ENCODE peak calls at places on chromosomes 13 and 19, in four cellular contexts. W is WTC11, O is K562, T is GM12878. V is an unnamed sample.

GRCh38 chr19:56814656-56815055 is 25.9 kb downstream of the PEG3 start:
- DNase-seq in W (no peak), O (no peak), T (no peak), V (no peak)

GRCh38 chr13:64371045-64371444 is 2859.1 kb downstream of the PCDH9 start:
- DNase-seq in W (no peak), O (no peak), T (no peak), V (no peak)

GRCh38 chr13:113625965-113626661 is 31.9 kb downstream of the ATP4B start:
- DNase-seq in W (no peak), O (no peak), T (no peak), V (no peak)

GRCh38 chr19:53865523-53865917 is 2.2 kb upstream of the MYADM start:
- DNase-seq in W (no peak), O (no peak), T (no peak), V (no peak)

GRCh38 chr19:38401148-38401547 is 1.7 kb upstream of the FAM98C start:
- DNase-seq in W (no peak), O (no peak), T (no peak), V (no peak)

GRCh38 chr13:27401210-27401609 is 23.2 kb upstream of the GTF3A start:
- DNase-seq in W (no peak), O (no peak), T (no peak), V (no peak)

GRCh38 chr13:51175001-51175400 is 47.2 kb upstream of the FAM124A start:
- DNase-seq in W (no peak), O (no peak), T (no peak), V (no peak)

GRCh38 chr19:3617463-3617862 is 9.1 kb downstream of the CACTIN start:
- DNase-seq in W (peak; percentile 42), O (no peak), T (no peak), V (no peak)

GRCh38 chr19:399370-399769 is 9.6 kb downstream of the C2CD4C start:
- DNase-seq in W (no peak), O (no peak), T (no peak), V (no peak)

GRCh38 chr13:32548837-32549236 is 10.2 kb upstream of the N4BP2L2 start:
- DNase-seq in W (no peak), O (no peak), T (no peak), V (no peak)

GRCh38 chr19:47280183-47280797 is 5.6 kb downstream of the INAFM1 start:
- DNase-seq in W (peak; percentile 87), O (peak; percentile 62), T (no peak), V (peak; percentile 51)

GRCh38 chr19:35937345-35938281 is 1.4 kb downstream of the LRFN3 start:
- DNase-seq in W (no peak), O (no peak), T (no peak), V (no peak)

GRCh38 chr19:31430381-31430780 is 81.1 kb upstream of the TSHZ3 start:
- DNase-seq in W (no peak), O (no peak), T (no peak), V (no peak)

GRCh38 chr13:28623782-28624706 is 34.9 kb upstream of the POMP start:
- DNase-seq in W (no peak), O (no peak), T (no peak), V (no peak)

GRCh38 chr19:3123088-3123721 is 12.6 kb upstream of the GNA15 start:
- DNase-seq in W (no peak), O (no peak), T (no peak), V (no peak)

GRCh38 chr19:5154129-5154798 is 185.4 kb downstream of the KDM4B start:
- DNase-seq in W (peak; percentile 90), O (peak; percentile 75), T (no peak), V (peak; percentile 82)

GRCh38 chr13:111160648-111161047 is 45.5 kb downstream of the ARHGEF7 start:
- DNase-seq in W (no peak), O (no peak), T (no peak), V (no peak)

DNA sequence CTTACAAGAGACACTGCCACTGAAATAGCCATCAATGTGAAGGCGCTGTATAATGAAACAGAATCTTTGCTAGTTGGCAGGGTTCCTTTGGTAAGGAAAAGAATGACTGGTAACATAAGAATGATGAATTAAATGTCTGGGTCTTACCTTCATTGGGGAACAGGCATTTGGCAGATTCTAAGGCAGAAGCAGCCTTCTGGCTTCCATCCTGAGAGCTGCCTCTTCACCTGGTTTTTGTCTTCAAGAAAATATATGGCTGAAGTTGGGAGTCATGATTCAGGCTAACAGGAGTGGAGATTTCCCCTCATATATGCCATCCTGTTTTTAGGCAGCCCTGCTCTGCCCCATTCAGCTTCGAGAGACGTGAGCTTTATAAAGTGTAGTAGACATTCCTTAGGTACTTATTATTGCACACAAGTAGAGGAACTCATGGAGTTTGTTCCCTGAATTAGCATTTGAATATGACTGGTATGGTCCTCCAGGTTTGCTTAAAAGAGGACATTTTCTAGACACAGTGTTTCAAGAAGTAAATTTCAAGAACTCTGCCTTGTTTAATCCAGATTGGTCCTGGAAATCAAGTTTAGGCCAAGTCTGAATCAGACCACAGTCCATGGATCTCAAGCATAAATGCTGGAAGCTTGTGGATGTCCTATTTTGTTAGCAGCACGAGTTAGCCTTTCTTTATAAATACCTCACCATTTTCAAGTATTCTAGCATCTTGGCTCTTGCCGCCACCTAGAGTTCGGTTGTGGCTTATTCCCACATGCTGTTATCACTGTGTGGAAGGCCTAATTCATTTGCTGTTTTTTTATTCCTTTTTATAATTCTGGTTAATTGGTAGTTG is 56.2 kb upstream of the AKAP11 start:
- DNase-seq in W (peak; percentile 42), O (peak; percentile 4), T (peak; percentile 4), V (peak; percentile 9)
- TF ChIP-seq USF1 in W (no peak), O (no peak), T (no peak), V (no peak)

GRCh38 chr19:41149831-41150230 is 35.6 kb downstream of the CYP2F1 start:
- DNase-seq in W (no peak), O (no peak), T (no peak), V (no peak)

GRCh38 chr19:41156207-41156606 is 36.8 kb upstream of the CYP2S1 start:
- DNase-seq in W (no peak), O (no peak), T (no peak), V (no peak)

GRCh38 chr19:41159861-41160260 is 33.2 kb upstream of the CYP2S1 start:
- DNase-seq in W (no peak), O (no peak), T (no peak), V (no peak)

GRCh38 chr19:41154060-41154459 is 39.0 kb upstream of the CYP2S1 start:
- DNase-seq in W (no peak), O (no peak), T (no peak), V (no peak)
- TF ChIP-seq USF1 in W (no peak), O (no peak), T (no peak), V (no peak)

DNA sequence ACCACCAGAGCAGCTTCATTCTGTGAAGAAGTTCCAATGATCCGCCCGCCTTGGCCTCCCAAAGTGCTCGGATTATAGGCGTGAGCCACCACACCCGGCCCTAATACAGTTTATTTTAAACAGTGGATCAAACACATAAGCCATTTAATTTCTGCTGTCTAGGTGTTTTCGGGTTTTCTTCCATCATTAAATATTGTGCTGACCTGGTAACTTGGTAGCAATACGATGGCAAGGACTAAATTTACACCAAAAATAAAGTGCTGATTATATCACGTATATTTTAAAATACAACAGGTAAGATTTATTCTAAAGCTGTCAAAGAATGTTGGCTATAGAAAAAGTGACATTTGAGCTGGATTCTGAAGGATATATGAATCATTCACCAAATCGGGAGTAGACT is 1.3 kb downstream of the MED4 start:
- DNase-seq in W (no peak), O (no peak), T (no peak), V (no peak)
- TF ChIP-seq USF1 in W (no peak), O (no peak), T (no peak), V (no peak)

DNA sequence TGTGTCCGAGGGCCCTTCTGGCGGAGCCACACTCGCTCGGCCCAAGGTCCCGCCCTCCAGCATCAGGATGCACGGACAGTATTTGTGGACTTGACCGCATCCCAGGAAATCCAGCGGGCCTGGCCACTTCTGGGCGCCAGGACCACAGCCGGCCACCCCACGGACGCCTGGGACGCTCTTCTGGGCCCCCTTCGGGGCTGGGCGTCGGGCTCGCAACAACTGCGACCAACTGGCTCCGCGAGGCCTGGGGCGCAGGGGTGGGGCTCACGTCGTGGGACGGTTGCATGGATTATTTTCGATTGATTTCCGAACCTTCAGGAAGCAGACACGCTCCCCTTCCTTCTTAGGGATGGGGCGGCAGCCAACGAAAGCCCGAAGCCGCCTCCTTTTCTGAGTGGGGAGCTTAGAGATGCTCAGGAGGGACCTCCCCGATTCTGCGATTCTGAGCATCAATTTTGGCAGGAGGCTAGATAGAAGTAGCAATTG is 521 bp upstream of the NUP58 start:
- DNase-seq in W (no peak), O (no peak), T (no peak), V (peak; percentile 66)
- TF ChIP-seq USF1 in W (no peak), O (no peak), T (no peak), V (no peak)

GRCh38 chr19:40419066-40419612 is 6.0 kb upstream of the PRX start:
- DNase-seq in W (no peak), O (no peak), T (no peak), V (no peak)

GRCh38 chr19:40420766-40421467 is 4.9 kb downstream of the SERTAD1 start:
- DNase-seq in W (peak; percentile 91), O (peak; percentile 82), T (no peak), V (peak; percentile 91)

GRCh38 chr19:40421468-40421778 is 4.4 kb downstream of the SERTAD1 start:
- DNase-seq in W (no peak), O (no peak), T (no peak), V (no peak)

GRCh38 chr19:40419780-40420179 is 6.0 kb downstream of the SERTAD1 start:
- DNase-seq in W (no peak), O (no peak), T (no peak), V (no peak)

GRCh38 chr19:40420451-40420765 is 5.4 kb downstream of the SERTAD1 start:
- DNase-seq in W (no peak), O (no peak), T (no peak), V (no peak)
- TF ChIP-seq USF1 in W (no peak), O (no peak), T (no peak), V (no peak)

DNA sequence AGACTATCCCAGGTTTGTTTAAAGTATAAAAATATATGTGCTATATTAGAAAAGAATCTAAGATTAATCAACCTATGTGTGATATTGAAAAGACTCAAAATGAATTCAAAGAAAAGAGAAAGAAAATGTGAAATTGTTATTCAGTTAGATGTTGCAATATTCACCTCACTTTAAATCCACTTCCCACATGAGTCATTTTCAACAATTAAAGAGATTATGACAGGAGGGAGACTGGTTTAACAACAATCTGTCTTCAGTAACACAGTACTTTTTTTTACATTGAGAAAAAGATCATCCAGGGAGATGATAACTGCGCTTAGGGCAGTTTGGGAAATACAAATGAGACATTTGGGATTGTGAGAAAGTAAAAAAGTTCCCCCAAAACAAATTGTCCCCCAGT is 1246.2 kb downstream of the SLITRK1 start:
- DNase-seq in W (no peak), O (no peak), T (no peak), V (no peak)
- TF ChIP-seq USF1 in W (no peak), O (no peak), T (no peak), V (no peak)

V was measured in SK-N-SH.